ENCODE peak calls at places on chromosomes 6 and 20, in six cellular contexts. P is HepG2, I is GM23338, Y is K562, F is HCT116, X is SK-N-SH. C is an unnamed sample.

GRCh38 chr20:58893355-58894151 is 41.0 kb downstream of the GNAS start:
- DNase-seq in X (no peak), I (no peak), P (no peak), Y (no peak), F (no peak), C (no peak)

GRCh38 chr6:77403424-77403823 is 59.9 kb downstream of the HTR1B start:
- DNase-seq in Y (no peak), F (peak; percentile 3), X (no peak), P (no peak), I (no peak), C (no peak)

GRCh38 chr6:13868236-13868635 is 53.9 kb upstream of the MCUR1 start:
- DNase-seq in P (no peak), Y (no peak), I (no peak), F (no peak), X (no peak), C (no peak)

GRCh38 chr6:56802570-56802969 is 152.3 kb upstream of the BEND6 start:
- DNase-seq in I (no peak), Y (no peak), P (peak; percentile 68), F (no peak), X (no peak), C (no peak)

GRCh38 chr6:130933712-130934200 is 106.5 kb downstream of the SMLR1 start:
- DNase-seq in Y (no peak), I (peak; percentile 43), F (no peak), P (peak; percentile 98), X (no peak), C (peak; percentile 15)

GRCh38 chr6:17865798-17866725 is 121.4 kb downstream of the KIF13A start:
- DNase-seq in P (peak; percentile 53), X (no peak), I (no peak), F (peak; percentile 98), Y (no peak), C (peak; percentile 92)

GRCh38 chr6:26328265-26328844 is 36.6 kb upstream of the BTN3A2 start:
- DNase-seq in Y (no peak), X (no peak), P (no peak), F (no peak), I (no peak), C (no peak)

GRCh38 chr6:37239511-37239910 is 18.1 kb upstream of the TBC1D22B start:
- DNase-seq in Y (no peak), F (no peak), X (no peak), P (no peak), I (no peak), C (no peak)

GRCh38 chr20:49351775-49352174 is 73.9 kb upstream of the ZNFX1 start:
- DNase-seq in F (no peak), Y (no peak), X (no peak), P (no peak), I (no peak), C (no peak)

DNA sequence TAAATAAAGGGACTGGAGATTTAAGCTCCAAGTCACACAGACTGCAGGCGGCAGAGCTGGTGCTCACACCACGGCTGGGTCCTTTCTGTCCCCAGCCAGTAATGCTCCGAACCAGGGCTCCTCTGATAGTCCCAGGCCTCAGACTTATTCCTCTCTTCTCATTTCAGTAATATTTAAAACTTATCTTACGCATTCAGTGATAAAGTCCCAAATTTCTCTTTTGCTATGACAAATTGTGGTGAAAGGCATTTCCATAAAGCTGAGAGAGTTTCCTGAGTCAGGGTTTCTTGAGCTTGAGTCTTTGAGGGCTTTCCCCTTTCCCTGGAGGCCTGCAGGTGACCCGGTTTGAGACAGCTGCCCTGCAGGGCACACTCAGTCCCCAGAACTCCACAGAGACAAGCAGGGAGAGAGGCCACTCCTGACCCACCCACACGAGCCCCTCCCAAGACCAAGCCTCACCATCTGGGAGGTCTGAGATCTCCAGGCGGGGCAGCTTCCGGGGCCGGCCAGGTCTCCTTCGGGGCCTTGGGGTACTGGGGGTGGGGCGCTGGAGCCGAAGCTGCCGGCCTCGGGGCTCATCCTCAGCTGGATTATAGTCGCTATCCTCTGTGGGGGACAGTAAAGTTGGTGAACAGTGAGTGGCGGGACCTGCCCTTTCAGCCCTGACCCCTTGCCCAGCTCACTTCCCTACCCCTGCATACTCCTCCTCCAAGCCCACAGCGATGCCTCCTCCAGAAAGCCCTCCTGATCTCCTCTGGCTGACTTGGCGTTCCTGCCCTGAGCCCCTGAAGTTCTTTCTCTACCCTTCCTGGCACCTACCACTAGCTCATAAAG is 6.6 kb downstream of the ZNF335 start:
- DNase-seq in P (no peak), I (no peak), F (no peak), Y (no peak), X (no peak), C (no peak)
- H3K36me3 ChIP-seq in P (peaks cover 40% of the 10 kb centered on the region), I (peaks cover 9% of the 10 kb centered on the region), F (peaks cover 38% of the 10 kb centered on the region), Y (peaks cover 80% of the 10 kb centered on the region), X (peaks cover 58% of the 10 kb centered on the region), C (peaks cover 11% of the 10 kb centered on the region)

DNA sequence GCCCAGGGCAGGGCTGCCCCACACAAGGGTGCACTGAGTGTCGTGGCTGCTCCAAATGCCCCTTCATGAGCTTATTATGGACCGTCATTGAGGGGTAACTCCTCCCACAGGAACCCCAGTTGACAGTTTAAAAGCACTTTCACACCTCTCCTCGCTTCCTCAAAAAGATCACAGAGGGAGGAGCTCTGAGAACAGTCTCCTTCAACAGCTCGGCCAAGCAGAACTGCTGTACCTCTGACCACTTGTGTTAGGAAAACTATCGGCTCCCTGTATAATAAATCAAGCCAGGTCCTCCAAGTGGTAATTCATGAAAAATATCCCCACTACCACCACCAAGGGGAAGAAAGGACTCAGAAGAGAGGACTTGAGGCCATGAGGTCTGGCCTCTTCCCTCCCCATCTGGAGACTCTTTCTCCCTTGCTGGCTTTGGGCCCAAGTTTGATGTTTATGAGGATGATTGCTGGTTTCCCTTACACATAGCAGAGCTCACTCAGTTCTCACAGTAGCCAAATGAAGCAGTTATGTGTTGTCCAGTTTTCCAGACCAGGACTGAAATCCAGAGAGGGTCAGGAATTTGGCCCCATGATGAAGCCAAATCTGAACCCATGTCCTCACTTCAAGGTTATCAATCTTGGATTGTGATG is 8.7 kb downstream of the SNX21 start:
- DNase-seq in Y (no peak), F (no peak), X (no peak), P (no peak), I (no peak), C (no peak)
- TF ChIP-seq REST in Y (no peak), F (no peak), X (no peak), P (no peak), I (no peak), C (no peak)

DNA sequence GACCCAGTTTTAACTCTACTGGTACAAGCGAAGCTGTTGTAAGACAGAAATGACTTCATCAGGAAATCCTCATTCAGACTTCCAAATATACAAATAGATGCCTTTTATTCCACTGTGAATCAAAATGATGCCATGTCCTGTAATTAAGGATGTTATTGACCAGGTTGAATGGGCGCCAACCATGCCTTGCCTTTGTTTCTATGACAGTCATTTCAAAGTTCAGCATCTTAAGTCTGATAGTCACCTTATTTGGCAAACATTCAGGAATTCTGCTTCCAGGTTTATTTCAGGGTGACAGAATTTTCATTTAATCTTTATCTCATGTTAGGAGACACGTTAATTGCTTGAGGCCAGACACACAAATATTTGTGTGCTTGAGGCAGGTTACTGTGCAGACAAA is 592.8 kb upstream of the JAG1 start:
- DNase-seq in P (no peak), Y (no peak), I (no peak), X (no peak), F (no peak), C (peak; percentile 22)
- H3K36me3 ChIP-seq in P (no peaks in the 10 kb centered on the region), Y (no peaks in the 10 kb centered on the region), I (no peaks in the 10 kb centered on the region), X (no peaks in the 10 kb centered on the region), F (no peaks in the 10 kb centered on the region), C (no peaks in the 10 kb centered on the region)

GRCh38 chr20:819680-820327 is 13.7 kb upstream of the FAM110A start:
- DNase-seq in I (peak; percentile 6), Y (no peak), P (no peak), F (no peak), X (no peak), C (no peak)
- TF ChIP-seq REST in I (no peak), Y (no peak), P (no peak), F (no peak), X (no peak), C (no peak)